ENCODE peak calls at places on chromosome 15, in eight cellular contexts. D is stomach; X is choroid plexus epithelial cell; N is AG09309; A is activated CD8-positive, alpha-beta memory T cell treated with anti-CD3 and anti-CD28 coated beads for 1 hour; S is HT1080; P is psoas muscle; V is amniotic epithelial cell. K is an unnamed sample.

GRCh38 chr15:93307513-93307912 is 218.5 kb upstream of the RGMA start:
- DNase-seq in N (no peak), P (no peak), V (no peak), D (no peak), X (no peak), A (no peak), S (no peak), K (no peak)

GRCh38 chr15:90219421-90220141 is 14.2 kb downstream of the CIB1 start:
- DNase-seq in P (peak), D (no peak), S (no peak), N (no peak), X (no peak), A (no peak), V (no peak), K (peak)

GRCh38 chr15:76932090-76932966 is 779 bp downstream of the RCN2 start:
- DNase-seq in D (no peak), X (peak), V (no peak), N (no peak), A (no peak), S (no peak), P (no peak), K (no peak)

GRCh38 chr15:42159381-42160015 is 3.1 kb upstream of the PLA2G4F start:
- DNase-seq in P (peak), D (peak), S (no peak), V (no peak), A (no peak), X (peak), N (no peak), K (no peak)

GRCh38 chr15:76333720-76334437 is 2.7 kb upstream of the ISL2 start:
- DNase-seq in P (no peak), V (no peak), S (no peak), X (peak), A (no peak), D (no peak), N (no peak), K (no peak)

GRCh38 chr15:37031198-37031597 is 69.2 kb downstream of the MEIS2 start:
- DNase-seq in V (peak), P (no peak), N (peak), S (peak), D (no peak), A (no peak), X (peak), K (no peak)

GRCh38 chr15:35019401-35020327 is 31.6 kb upstream of the ZNF770 start:
- DNase-seq in D (no peak), X (peak), P (no peak), S (peak), N (no peak), V (peak), A (no peak), K (no peak)

GRCh38 chr15:92690370-92690769 is 34.8 kb upstream of the FAM174B start:
- DNase-seq in V (no peak), P (no peak), S (no peak), A (no peak), X (no peak), D (no peak), N (no peak), K (no peak)

GRCh38 chr15:80072285-80072684 is 12.8 kb downstream of the ZFAND6 start:
- DNase-seq in A (no peak), P (no peak), N (peak), D (no peak), V (peak), S (peak), X (peak), K (no peak)

GRCh38 chr15:31373096-31373865 is 46.6 kb downstream of the KLF13 start:
- DNase-seq in N (no peak), P (no peak), X (no peak), V (no peak), D (no peak), A (no peak), S (no peak), K (no peak)

GRCh38 chr15:78338756-78339155 is 1.4 kb upstream of the CRABP1 start:
- DNase-seq in V (no peak), P (no peak), X (no peak), S (no peak), D (no peak), N (no peak), A (no peak), K (no peak)

GRCh38 chr15:66700802-66701421 is 1.1 kb upstream of the SMAD6 start:
- DNase-seq in P (peak), N (peak), X (peak), D (peak), S (peak), A (peak), V (peak), K (peak)

GRCh38 chr15:93308026-93308670 is 219.1 kb upstream of the RGMA start:
- DNase-seq in S (no peak), D (no peak), X (no peak), N (no peak), P (no peak), A (no peak), V (no peak), K (no peak)

GRCh38 chr15:72782993-72783562 is 480 bp downstream of the ADPGK start:
- DNase-seq in P (peak), D (peak), N (no peak), S (no peak), A (no peak), V (peak), X (peak), K (no peak)

GRCh38 chr15:62935300-62936081 is 107.1 kb upstream of the TPM1 start:
- DNase-seq in P (no peak), V (no peak), X (no peak), S (no peak), N (no peak), A (no peak), D (no peak), K (no peak)

GRCh38 chr15:90648137-90649070 is 68.7 kb upstream of the BLM start:
- DNase-seq in P (peak), V (peak), S (peak), N (no peak), X (peak), D (peak), A (no peak), K (peak)

GRCh38 chr15:75369897-75370581 is 1.6 kb upstream of the MAN2C1 start:
- DNase-seq in D (no peak), X (no peak), S (no peak), P (no peak), V (no peak), A (no peak), N (no peak), K (no peak)

GRCh38 chr15:65414841-65415621 is 7.7 kb downstream of the IGDCC4 start:
- DNase-seq in S (no peak), V (no peak), X (peak), N (no peak), D (no peak), P (peak), A (no peak), K (no peak)

GRCh38 chr15:65339926-65340325 is 35.4 kb downstream of the RNU5B-1 start:
- DNase-seq in D (no peak), N (no peak), V (no peak), A (no peak), P (no peak), X (no peak), S (no peak), K (no peak)

GRCh38 chr15:69869881-69870465 is 227.7 kb downstream of the TLE3 start:
- DNase-seq in S (no peak), V (peak), X (no peak), P (no peak), D (no peak), A (no peak), N (no peak), K (no peak)

GRCh38 chr15:67186688-67187087 is 67.8 kb downstream of the AAGAB start:
- DNase-seq in X (peak), V (no peak), P (no peak), A (no peak), N (no peak), S (no peak), D (no peak), K (no peak)

GRCh38 chr15:71112429-71112828 is 2.8 kb upstream of the THSD4 start:
- DNase-seq in S (peak), X (no peak), D (no peak), P (no peak), V (no peak), A (no peak), N (no peak), K (no peak)

K was measured in CD4-positive, alpha-beta T cell.